ENCODE peak calls at places on chromosomes 7 and 10, in four cellular contexts. N is stimulated activated CD4-positive, alpha-beta T cell treated with anti-CD3 and anti-CD28 coated beads, Interleukin-1b, Interleukin-23, amount 100 ng/mL, for 1 hour; M is CMK; W is endothelial cell. G is an unnamed sample.

GRCh38 chr10:6757119-6757518 is 177.0 kb upstream of the PRKCQ start:
- DNase-seq in N (no peak), M (no peak), W (no peak), G (no peak)

GRCh38 chr10:79286318-79286951 is 60.8 kb upstream of the PPIF start:
- DNase-seq in N (peak; percentile 54), M (peak; percentile 89), W (no peak), G (no peak)

GRCh38 chr10:80541144-80541750 is 3.5 kb downstream of the SH2D4B start:
- DNase-seq in N (no peak), M (no peak), W (no peak), G (no peak)

GRCh38 chr7:149844445-149844844 is 6.3 kb downstream of the ZNF862 start:
- DNase-seq in N (no peak), M (no peak), W (no peak), G (no peak)

GRCh38 chr10:93288679-93289634 is 193.2 kb downstream of the MYOF start:
- DNase-seq in N (no peak), M (peak; percentile 21), W (peak; percentile 76), G (peak; percentile 78)

GRCh38 chr7:128703605-128704004 is 31.5 kb downstream of the GARIN1A start:
- DNase-seq in N (no peak), M (no peak), W (no peak), G (no peak)

GRCh38 chr7:14902589-14902963 is at the start of gene DGKB:
- DNase-seq in N (no peak), M (no peak), W (peak; percentile 14), G (no peak)

GRCh38 chr7:70097639-70098038 is 499.4 kb downstream of the AUTS2 start:
- DNase-seq in N (no peak), M (no peak), W (no peak), G (no peak)

GRCh38 chr10:48574322-48574796 is 30.5 kb downstream of the ARHGAP22 start:
- DNase-seq in N (no peak), M (no peak), W (no peak), G (no peak)

GRCh38 chr10:116254422-116255152 is 18.4 kb downstream of the GFRA1 start:
- DNase-seq in N (no peak), M (no peak), W (no peak), G (no peak)